ENCODE peak calls at places on chromosome 10, in four cellular contexts. S is activated CD4-positive, alpha-beta T cell treated with anti-CD3 and anti-CD28 coated beads for 24 hours; P is NCI-H1092; T is T-helper 9 cell. Z is an unnamed sample.

GRCh38 chr10:1347962-1348772 is 292.0 kb downstream of the WDR37 start:
- DNase-seq in S (no peak), P (no peak), T (no peak), Z (no peak)

GRCh38 chr10:124701881-124702656 is 42.1 kb downstream of the FAM53B start:
- DNase-seq in S (peak; percentile 35), P (no peak), T (no peak), Z (no peak)

GRCh38 chr10:13883843-13884444 is 297.2 kb downstream of the PRPF18 start:
- DNase-seq in S (no peak), P (no peak), T (no peak), Z (no peak)

GRCh38 chr10:113099431-113100298 is 149.6 kb downstream of the TCF7L2 start:
- DNase-seq in S (no peak), P (no peak), T (no peak), Z (no peak)

GRCh38 chr10:71396084-71396713 is 521 bp upstream of the CDH23 start:
- DNase-seq in S (no peak), P (peak; percentile 66), T (no peak), Z (no peak)

GRCh38 chr10:94103902-94104301 is 110.2 kb downstream of the PLCE1 start:
- DNase-seq in S (no peak), P (no peak), T (no peak), Z (no peak)

GRCh38 chr10:109405338-109405737 is 518.0 kb downstream of the XPNPEP1 start:
- DNase-seq in S (no peak), P (no peak), T (no peak), Z (no peak)

GRCh38 chr10:42615419-42615818 is 23.0 kb downstream of the ZNF33B start:
- DNase-seq in S (no peak), P (no peak), T (no peak), Z (no peak)

GRCh38 chr10:74903491-74903890 is 77.1 kb downstream of the KAT6B start:
- DNase-seq in S (no peak), P (no peak), T (no peak), Z (no peak)

GRCh38 chr10:7686351-7687171 is 16.6 kb upstream of the ITIH2 start:
- DNase-seq in S (no peak), P (no peak), T (no peak), Z (no peak)

GRCh38 chr10:6382081-6382480 is 179.3 kb downstream of the PFKFB3 start:
- DNase-seq in S (peak; percentile 18), P (no peak), T (no peak), Z (no peak)

GRCh38 chr10:33535866-33536265 is 201.4 kb upstream of the NRP1 start:
- DNase-seq in S (no peak), P (no peak), T (no peak), Z (no peak)

GRCh38 chr10:8637640-8638039 is 583.2 kb downstream of the GATA3 start:
- DNase-seq in S (no peak), P (no peak), T (no peak), Z (no peak)

Z was measured in amniotic stem cell.